ENCODE peak calls at places on chromosomes 7 and 10, in four cellular contexts. F is hypothalamus; Q is stimulated activated CD8-positive, alpha-beta memory T cell treated with anti-CD3 and anti-CD28 coated beads, Interleukin-15, amount 100 ng/mL, for 1 hour; G is amniotic stem cell. W is an unnamed sample.

GRCh38 chr7:148050492-148051158 is 539.9 kb upstream of the C7orf33 start:
- DNase-seq in F (no peak), Q (no peak), G (no peak), W (no peak)

GRCh38 chr7:130901209-130901783 is 167.3 kb upstream of the KLF14 start:
- DNase-seq in F (peak), Q (no peak), G (peak), W (peak)

GRCh38 chr7:27169658-27170493 is 4.2 kb downstream of the HOXA10 start:
- DNase-seq in F (no peak), Q (no peak), G (no peak), W (no peak)

GRCh38 chr7:30349170-30349569 is 64.8 kb downstream of the ZNRF2 start:
- DNase-seq in F (no peak), Q (no peak), G (no peak), W (no peak)

GRCh38 chr7:159130199-159130775 is 14.4 kb downstream of the VIPR2 start:
- DNase-seq in F (no peak), Q (no peak), G (no peak), W (no peak)

GRCh38 chr7:158472631-158473030 is 115.0 kb downstream of the PTPRN2 start:
- DNase-seq in F (no peak), Q (no peak), G (no peak), W (no peak)

GRCh38 chr10:112972606-112973005 is 22.6 kb downstream of the TCF7L2 start:
- DNase-seq in F (no peak), Q (no peak), G (no peak), W (no peak)

GRCh38 chr7:157693521-157694388 is 357.0 kb downstream of the DNAJB6 start:
- DNase-seq in F (no peak), Q (no peak), G (no peak), W (no peak)

GRCh38 chr10:77925410-77925794 is 1.2 kb downstream of the DLG5 start:
- DNase-seq in F (no peak), Q (no peak), G (no peak), W (no peak)

GRCh38 chr7:102872460-102872859 is 40.3 kb upstream of the LRRC17 start:
- DNase-seq in F (no peak), Q (no peak), G (peak), W (peak)

GRCh38 chr10:73625004-73625883 is 16.0 kb downstream of the MYOZ1 start:
- DNase-seq in F (peak), Q (no peak), G (no peak), W (no peak)

GRCh38 chr7:123751816-123752215 is 3.0 kb upstream of the WASL start:
- DNase-seq in F (no peak), Q (no peak), G (no peak), W (no peak)

GRCh38 chr10:79379512-79380124 is 32.3 kb downstream of the PPIF start:
- DNase-seq in F (no peak), Q (no peak), G (no peak), W (no peak)

GRCh38 chr7:37079420-37079819 is 355.1 kb upstream of the AOAH start:
- DNase-seq in F (no peak), Q (no peak), G (no peak), W (no peak)

GRCh38 chr7:156230576-156230975 is 410.0 kb upstream of the RNF32 start:
- DNase-seq in F (no peak), Q (no peak), G (no peak), W (no peak)